ENCODE peak calls at places on chromosomes 4 and X, in seven cellular contexts. N is HFF-Myc, B is tibial nerve, G is foreskin fibroblast, R is PC-3, O is left ventricle myocardium inferior, W is prostate gland. F is an unnamed sample.

GRCh38 chr4:41678086-41678485 is 70.4 kb downstream of the PHOX2B start:
- DNase-seq in O (no peak), B (no peak), R (no peak), G (peak), W (no peak), N (no peak), F (no peak)

GRCh38 chrX:149631293-149632165 is at the start of gene TMEM185A:
- DNase-seq in B (peak), O (peak), N (no peak), G (peak), R (peak), W (peak), F (no peak)

GRCh38 chrX:68261060-68261672 is 172.1 kb downstream of the OPHN1 start:
- DNase-seq in W (no peak), R (peak), N (no peak), G (peak), O (no peak), B (no peak), F (no peak)

GRCh38 chr4:124053872-124054538 is 657.4 kb downstream of the SPRY1 start:
- DNase-seq in B (no peak), O (no peak), G (no peak), N (peak), W (no peak), R (no peak), F (no peak)

GRCh38 chr4:8507251-8507570 is 66.6 kb downstream of the TRMT44 start:
- DNase-seq in N (no peak), R (no peak), O (no peak), G (peak), B (no peak), W (no peak), F (no peak)

GRCh38 chrX:2370436-2370835 is 130.3 kb downstream of the DHRSX start:
- DNase-seq in N (no peak), R (no peak), G (no peak), W (no peak), B (no peak), O (no peak), F (no peak)

GRCh38 chr4:174037049-174037448 is 246.4 kb downstream of the FBXO8 start:
- DNase-seq in B (no peak), N (peak), G (peak), R (no peak), O (no peak), W (no peak), F (no peak)

GRCh38 chr4:117479673-117480072 is 394.3 kb upstream of the TRAM1L1 start:
- DNase-seq in R (no peak), G (no peak), N (no peak), W (no peak), B (no peak), O (no peak), F (no peak)

GRCh38 chr4:15400911-15401671 is 26.7 kb upstream of the C1QTNF7 start:
- DNase-seq in W (peak), N (peak), B (peak), O (peak), R (peak), G (peak), F (peak)

GRCh38 chr4:1503583-1504471 is 97.6 kb upstream of the NKX1-1 start:
- DNase-seq in O (no peak), N (no peak), R (no peak), B (peak), W (no peak), G (no peak), F (no peak)

GRCh38 chr4:154004450-154004849 is 215.6 kb upstream of the SFRP2 start:
- DNase-seq in B (no peak), N (no peak), G (no peak), O (no peak), W (no peak), R (no peak), F (no peak)

GRCh38 chr4:77006753-77007355 is 57.3 kb downstream of the SEPTIN11 start:
- DNase-seq in W (no peak), G (no peak), N (no peak), B (no peak), O (no peak), R (no peak), F (no peak)

GRCh38 chr4:48461000-48461399 is 22.1 kb upstream of the SLC10A4 start:
- DNase-seq in O (no peak), B (no peak), W (no peak), R (no peak), G (no peak), N (no peak), F (no peak)

GRCh38 chr4:4415107-4415805 is 28.4 kb downstream of the NSG1 start:
- DNase-seq in B (no peak), N (no peak), R (no peak), G (no peak), O (no peak), W (no peak), F (no peak)

GRCh38 chr4:59598233-59598618 is 1601.9 kb upstream of the ADGRL3 start:
- DNase-seq in G (no peak), B (no peak), W (no peak), N (no peak), R (peak), O (no peak), F (no peak)

GRCh38 chrX:3592184-3592583 is 121.3 kb downstream of the PRKX start:
- DNase-seq in G (no peak), R (no peak), B (no peak), O (no peak), W (no peak), N (no peak), F (no peak)

GRCh38 chr4:177051473-177052060 is 258.1 kb upstream of the NEIL3 start:
- DNase-seq in O (no peak), G (no peak), B (no peak), R (peak), W (no peak), N (no peak), F (no peak)

GRCh38 chr4:118814901-118815300 is 21.0 kb downstream of the SEC24D start:
- DNase-seq in B (no peak), O (no peak), N (no peak), R (no peak), W (no peak), G (no peak), F (no peak)

GRCh38 chr4:8318509-8318908 is 49.0 kb downstream of the HTRA3 start:
- DNase-seq in W (no peak), R (no peak), N (no peak), O (no peak), G (no peak), B (no peak), F (no peak)

GRCh38 chrX:13120017-13120416 is 75.6 kb upstream of the FAM9C start:
- DNase-seq in O (no peak), R (peak), W (peak), B (no peak), N (no peak), G (no peak), F (no peak)

GRCh38 chr4:184383497-184384055 is 90.8 kb downstream of the IRF2 start:
- DNase-seq in N (peak), W (peak), B (no peak), G (peak), O (no peak), R (peak), F (peak)

GRCh38 chr4:184382189-184382846 is 92.0 kb downstream of the IRF2 start:
- DNase-seq in G (no peak), R (no peak), O (no peak), N (no peak), B (no peak), W (no peak), F (no peak)

GRCh38 chr4:184385705-184386141 is 88.6 kb downstream of the IRF2 start:
- DNase-seq in W (peak), O (peak), N (no peak), G (no peak), R (no peak), B (no peak), F (no peak)

GRCh38 chr4:184384810-184385557 is 89.4 kb downstream of the IRF2 start:
- DNase-seq in N (no peak), O (no peak), B (no peak), W (no peak), G (no peak), R (no peak), F (no peak)

DNA sequence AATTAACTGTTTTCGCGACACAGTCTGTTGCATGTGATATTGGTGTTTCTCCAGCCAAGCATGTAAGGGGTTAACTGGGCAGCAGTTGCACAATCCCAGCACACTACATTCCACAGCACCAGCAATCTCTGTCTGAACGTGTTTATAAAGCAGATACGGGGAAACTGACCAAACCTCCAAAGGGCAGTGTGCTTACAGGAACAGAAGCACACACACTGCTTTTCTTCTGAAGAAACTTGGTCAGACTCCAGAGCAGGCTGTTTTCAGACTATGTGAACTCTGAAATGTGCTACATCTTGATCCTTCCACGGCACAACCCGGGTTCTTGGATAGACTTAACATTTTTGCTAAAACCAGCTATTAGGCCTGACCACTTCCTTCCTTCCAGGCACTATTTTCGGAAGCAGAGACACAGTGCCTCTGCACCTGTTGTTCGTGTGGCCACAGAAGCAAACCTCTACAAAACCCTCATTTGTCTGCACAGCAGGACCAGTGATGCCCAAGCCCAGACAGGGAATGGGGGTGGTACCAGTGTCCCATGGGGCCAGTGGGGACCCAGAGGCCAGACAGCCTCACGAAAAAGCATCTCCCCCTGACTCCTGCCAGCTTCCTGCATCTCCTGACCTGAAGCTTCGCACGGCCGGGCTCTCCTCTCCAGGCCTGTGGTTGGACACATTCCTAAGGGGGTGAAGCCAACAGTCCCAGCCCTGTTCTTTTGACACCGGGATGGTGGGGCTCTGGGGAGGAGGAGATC is 90.1 kb downstream of the IRF2 start:
- DNase-seq in N (peak), O (no peak), W (peak), B (no peak), G (peak), R (peak), F (peak)
- H3K4me3 ChIP-seq in N (peak), O (peak), W (no peak), B (no peak), G (peak), R (peak), F (peak)

GRCh38 chrX:119272882-119273806 is 37.1 kb downstream of the PGRMC1 start:
- DNase-seq in N (no peak), R (no peak), O (peak), W (no peak), B (no peak), G (peak), F (no peak)
- TF ChIP-seq CTCF in N (peak), R (no peak), O (peak), W (peak), B (no peak), G (peak), F (peak)

DNA sequence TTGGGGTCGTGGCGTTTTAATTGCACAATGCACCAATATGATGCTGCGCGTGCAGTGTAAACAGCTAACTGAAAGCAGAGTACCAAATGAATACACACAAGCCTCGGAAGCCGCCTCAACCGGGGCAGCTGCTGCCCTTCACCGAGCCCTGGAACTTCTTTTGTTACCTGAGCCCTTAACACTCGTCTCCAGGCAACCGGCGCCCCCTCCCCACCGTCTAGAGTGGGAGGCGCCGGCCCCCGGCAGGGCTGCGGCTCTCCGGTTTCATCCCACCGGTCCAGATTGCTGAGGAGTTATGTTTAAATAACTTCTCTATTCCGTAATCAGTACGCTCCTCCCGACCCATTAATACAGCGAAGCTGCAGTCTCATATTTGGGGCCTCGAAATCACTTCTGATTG is 173.2 kb upstream of the TBL1X start:
- DNase-seq in G (no peak), W (no peak), B (no peak), O (no peak), R (no peak), N (no peak), F (no peak)
- H3K4me3 ChIP-seq in G (no peak), W (no peak), B (no peak), O (no peak), R (no peak), N (no peak), F (no peak)

GRCh38 chr4:62328526-62328925 is 1128.4 kb downstream of the ADGRL3 start:
- DNase-seq in O (no peak), N (no peak), B (no peak), W (no peak), G (no peak), R (peak), F (no peak)
- TF ChIP-seq CTCF in O (no peak), N (no peak), B (no peak), W (no peak), G (no peak), R (no peak), F (no peak)

DNA sequence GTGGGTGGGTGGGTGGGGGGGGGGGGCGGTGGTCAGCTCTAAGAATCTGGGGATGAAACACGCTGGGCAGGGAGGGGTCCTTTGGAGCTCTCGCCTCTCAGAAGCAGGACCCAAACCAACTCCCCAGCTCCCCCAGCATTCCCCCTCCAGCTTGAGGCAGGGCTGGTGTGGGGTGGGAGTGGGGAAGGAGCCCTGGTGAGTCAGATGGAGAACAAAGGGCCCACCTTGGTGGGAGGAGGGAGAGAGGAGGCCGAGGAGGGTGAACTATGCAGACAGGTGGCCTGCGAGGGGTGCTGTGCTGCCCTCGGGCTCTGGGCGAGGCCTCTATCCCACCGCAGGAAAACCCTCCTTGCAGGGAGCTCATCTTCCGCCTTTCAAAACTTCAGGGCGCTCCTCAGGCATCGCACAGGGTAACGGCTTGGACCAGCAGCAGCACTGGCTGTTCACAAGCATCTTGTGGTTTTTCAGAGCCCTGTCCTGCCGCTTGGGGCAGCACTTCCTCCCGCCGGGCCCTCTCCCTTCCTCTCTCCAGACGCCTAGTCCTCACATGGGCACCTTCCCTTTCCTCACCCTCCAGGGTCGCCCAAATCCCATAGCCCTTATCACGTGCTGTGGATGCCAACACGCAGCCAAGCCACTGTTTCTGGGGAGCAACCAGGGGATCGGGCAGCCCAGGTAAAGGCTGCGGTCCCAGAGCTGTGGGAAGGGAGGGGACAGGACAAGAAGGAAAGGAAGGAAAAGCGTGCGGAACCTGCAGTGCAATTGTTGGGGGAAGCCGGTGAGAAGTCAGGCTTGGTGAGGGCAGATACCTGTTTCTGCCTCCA is 34.0 kb upstream of the GRPEL1 start:
- DNase-seq in W (peak), B (peak), N (no peak), R (peak), G (peak), O (peak), F (peak)
- H3K4me3 ChIP-seq in W (no peak), B (peak), N (peak), R (peak), G (peak), O (peak), F (peak)

F was measured in AG04450.